ENCODE peak calls at places on chromosomes 2 and 18, in four cellular contexts. One of them, this sample, is unnamed.

GRCh38 chr2:185130685-185131084 is 532.4 kb downstream of the ZNF804A start:
- DNase-seq in neuronal stem cell: no peak
- DNase-seq in trophoblast cell: no peak
- DNase-seq in H9: no peak
- DNase-seq in this sample: peak

GRCh38 chr2:158518083-158518482 is 61.3 kb downstream of the PKP4 start:
- DNase-seq in neuronal stem cell: no peak
- DNase-seq in trophoblast cell: peak
- DNase-seq in H9: no peak
- DNase-seq in this sample: peak

GRCh38 chr18:79529991-79530390 is 134.3 kb downstream of the NFATC1 start:
- DNase-seq in neuronal stem cell: no peak
- DNase-seq in trophoblast cell: no peak
- DNase-seq in H9: no peak
- DNase-seq in this sample: no peak

GRCh38 chr2:241225545-241225944 is 37.1 kb downstream of the ANO7 start:
- DNase-seq in neuronal stem cell: no peak
- DNase-seq in trophoblast cell: peak
- DNase-seq in H9: no peak
- DNase-seq in this sample: no peak

GRCh38 chr2:207370646-207371045 is 159.1 kb upstream of the CREB1 start:
- DNase-seq in neuronal stem cell: no peak
- DNase-seq in trophoblast cell: no peak
- DNase-seq in H9: no peak
- DNase-seq in this sample: no peak

GRCh38 chr2:225122582-225123486 is 80.6 kb upstream of the DOCK10 start:
- DNase-seq in neuronal stem cell: no peak
- DNase-seq in trophoblast cell: peak
- DNase-seq in H9: no peak
- DNase-seq in this sample: peak

GRCh38 chr2:74954500-74954874 is 4.0 kb upstream of the POLE4 start:
- DNase-seq in neuronal stem cell: no peak
- DNase-seq in trophoblast cell: no peak
- DNase-seq in H9: no peak
- DNase-seq in this sample: no peak

GRCh38 chr2:88658318-88658717 is 31.1 kb upstream of the EIF2AK3 start:
- DNase-seq in neuronal stem cell: no peak
- DNase-seq in trophoblast cell: peak
- DNase-seq in H9: no peak
- DNase-seq in this sample: peak

GRCh38 chr2:157420771-157421323 is 23.0 kb downstream of the CYTIP start:
- DNase-seq in neuronal stem cell: no peak
- DNase-seq in trophoblast cell: peak
- DNase-seq in H9: no peak
- DNase-seq in this sample: peak

GRCh38 chr2:199459286-199460100 is 1.8 kb upstream of the SATB2 start:
- DNase-seq in neuronal stem cell: peak
- DNase-seq in trophoblast cell: peak
- DNase-seq in H9: peak
- DNase-seq in this sample: peak

GRCh38 chr2:10220516-10221391 is 82.0 kb upstream of the HPCAL1 start:
- DNase-seq in neuronal stem cell: no peak
- DNase-seq in trophoblast cell: peak
- DNase-seq in H9: no peak
- DNase-seq in this sample: peak

GRCh38 chr2:155525194-155525593 is 807.3 kb downstream of the NR4A2 start:
- DNase-seq in neuronal stem cell: no peak
- DNase-seq in trophoblast cell: no peak
- DNase-seq in H9: no peak
- DNase-seq in this sample: no peak

GRCh38 chr2:26008851-26009566 is 24.9 kb upstream of the RAB10 start:
- DNase-seq in neuronal stem cell: no peak
- DNase-seq in trophoblast cell: peak
- DNase-seq in H9: no peak
- DNase-seq in this sample: peak

GRCh38 chr2:36338827-36339145 is 16.8 kb upstream of the CRIM1 start:
- DNase-seq in neuronal stem cell: no peak
- DNase-seq in trophoblast cell: peak
- DNase-seq in H9: no peak
- DNase-seq in this sample: peak

GRCh38 chr18:22427797-22428549 is 10.3 kb upstream of the CTAGE1 start:
- DNase-seq in neuronal stem cell: no peak
- DNase-seq in trophoblast cell: no peak
- DNase-seq in H9: no peak
- DNase-seq in this sample: no peak

GRCh38 chr2:120961396-120961795 is 225.7 kb downstream of the GLI2 start:
- DNase-seq in neuronal stem cell: no peak
- DNase-seq in trophoblast cell: no peak
- DNase-seq in H9: no peak
- DNase-seq in this sample: no peak

GRCh38 chr18:51321696-51322095 is 124.2 kb upstream of the MEX3C start:
- DNase-seq in neuronal stem cell: no peak
- DNase-seq in trophoblast cell: peak
- DNase-seq in H9: no peak
- DNase-seq in this sample: no peak

GRCh38 chr2:233041722-233042323 is 9.4 kb downstream of the NEU2 start:
- DNase-seq in neuronal stem cell: no peak
- DNase-seq in trophoblast cell: no peak
- DNase-seq in H9: no peak
- DNase-seq in this sample: no peak

GRCh38 chr2:181581534-181581933 is 75.4 kb downstream of the CERKL start:
- DNase-seq in neuronal stem cell: no peak
- DNase-seq in trophoblast cell: peak
- DNase-seq in H9: peak
- DNase-seq in this sample: no peak

GRCh38 chr2:192314800-192315481 is 120.2 kb upstream of the TMEFF2 start:
- DNase-seq in neuronal stem cell: no peak
- DNase-seq in trophoblast cell: no peak
- DNase-seq in H9: no peak
- DNase-seq in this sample: no peak

GRCh38 chr2:8260213-8260612 is 421.6 kb upstream of the ID2 start:
- DNase-seq in neuronal stem cell: no peak
- DNase-seq in trophoblast cell: no peak
- DNase-seq in H9: no peak
- DNase-seq in this sample: no peak

GRCh38 chr2:161166538-161167409 is 6.5 kb downstream of the TANK start:
- DNase-seq in neuronal stem cell: no peak
- DNase-seq in trophoblast cell: no peak
- DNase-seq in H9: no peak
- DNase-seq in this sample: no peak

GRCh38 chr18:12376034-12376717 is 851 bp downstream of the AFG3L2 start:
- DNase-seq in neuronal stem cell: no peak
- DNase-seq in trophoblast cell: peak
- DNase-seq in H9: no peak
- DNase-seq in this sample: peak

GRCh38 chr18:2848145-2848878 is 1.5 kb downstream of the EMILIN2 start:
- DNase-seq in neuronal stem cell: peak
- DNase-seq in trophoblast cell: no peak
- DNase-seq in H9: no peak
- DNase-seq in this sample: peak

GRCh38 chr18:35982404-35983114 is 10.1 kb downstream of the RMP24 start:
- DNase-seq in neuronal stem cell: no peak
- DNase-seq in trophoblast cell: no peak
- DNase-seq in H9: no peak
- DNase-seq in this sample: peak

GRCh38 chr2:103959174-103960125 is 894.5 kb upstream of the POU3F3 start:
- DNase-seq in neuronal stem cell: peak
- DNase-seq in trophoblast cell: peak
- DNase-seq in H9: peak
- DNase-seq in this sample: no peak

GRCh38 chr18:57438669-57439616 is 3.8 kb downstream of the ONECUT2 start:
- DNase-seq in neuronal stem cell: peak
- DNase-seq in trophoblast cell: no peak
- DNase-seq in H9: no peak
- DNase-seq in this sample: no peak

GRCh38 chr2:98515571-98515927 is 70.9 kb downstream of the INPP4A start:
- DNase-seq in neuronal stem cell: no peak
- DNase-seq in trophoblast cell: no peak
- DNase-seq in H9: no peak
- DNase-seq in this sample: no peak

GRCh38 chr2:236375973-236376476 is 111.8 kb upstream of the ASB18 start:
- DNase-seq in neuronal stem cell: no peak
- DNase-seq in trophoblast cell: peak
- DNase-seq in H9: no peak
- DNase-seq in this sample: no peak

GRCh38 chr2:130387804-130388203 is 31.9 kb downstream of the PTPN18 start:
- DNase-seq in neuronal stem cell: no peak
- DNase-seq in trophoblast cell: no peak
- DNase-seq in H9: no peak
- DNase-seq in this sample: no peak

GRCh38 chr2:157777425-157777824 is 98.7 kb downstream of the ACVR1 start:
- DNase-seq in neuronal stem cell: no peak
- DNase-seq in trophoblast cell: peak
- DNase-seq in H9: no peak
- DNase-seq in this sample: peak

DNA sequence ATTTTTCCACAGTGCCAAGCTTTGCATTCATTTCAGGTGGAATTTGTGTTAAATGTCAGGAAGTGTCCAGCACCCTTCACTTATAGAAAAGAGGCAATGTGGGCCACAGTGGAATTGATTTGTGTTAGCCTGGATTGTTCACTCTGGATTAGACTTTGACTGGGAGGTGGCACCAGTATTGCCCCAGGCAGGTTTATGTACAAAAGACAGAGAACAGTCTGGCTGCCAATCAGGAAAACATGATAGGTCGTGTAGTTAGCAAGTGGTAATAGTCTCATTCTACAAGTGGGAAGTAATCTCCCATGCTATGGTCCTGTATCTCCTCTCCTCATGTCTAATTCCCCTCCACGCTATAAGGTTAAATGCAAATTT is 45.6 kb downstream of the RAB27B start:
- DNase-seq in neuronal stem cell: no peak
- DNase-seq in trophoblast cell: no peak
- DNase-seq in H9: no peak
- DNase-seq in this sample: no peak
- H2AFZ ChIP-seq in neuronal stem cell: no peak
- H2AFZ ChIP-seq in trophoblast cell: no peak
- H2AFZ ChIP-seq in H9: no peak
- H2AFZ ChIP-seq in this sample: no peak

DNA sequence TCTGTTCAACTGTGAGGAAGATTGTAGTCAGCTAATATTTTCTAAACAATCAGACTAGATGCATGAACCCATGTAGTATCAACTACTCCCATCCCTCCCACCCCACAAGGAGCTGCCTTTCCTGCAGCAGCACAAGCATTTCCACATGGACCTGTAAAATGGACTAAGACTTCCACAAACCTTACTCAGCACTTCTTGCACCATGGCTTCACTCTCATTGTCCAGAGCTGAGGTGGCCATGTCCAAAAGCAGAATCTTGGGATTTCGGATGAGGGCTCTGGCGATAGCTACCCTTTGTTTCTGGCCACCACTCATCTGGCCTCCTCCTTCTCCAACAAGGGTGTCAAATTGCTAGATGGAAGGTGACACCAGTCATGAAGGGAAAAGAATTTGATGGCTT is 61.3 kb downstream of the ABCB11 start:
- DNase-seq in neuronal stem cell: no peak
- DNase-seq in trophoblast cell: no peak
- DNase-seq in H9: no peak
- DNase-seq in this sample: no peak
- H2BK12ac ChIP-seq in neuronal stem cell: no peak
- H2BK12ac ChIP-seq in trophoblast cell: no peak
- H2BK12ac ChIP-seq in H9: no peak
- H2BK12ac ChIP-seq in this sample: no peak

GRCh38 chr18:76167440-76167839 is 327.6 kb downstream of the ZNF516 start:
- DNase-seq in neuronal stem cell: no peak
- DNase-seq in trophoblast cell: no peak
- DNase-seq in H9: no peak
- DNase-seq in this sample: no peak
- H2AFZ ChIP-seq in neuronal stem cell: no peak
- H2AFZ ChIP-seq in trophoblast cell: no peak
- H2AFZ ChIP-seq in H9: no peak
- H2AFZ ChIP-seq in this sample: no peak

GRCh38 chr2:1654696-1655374 is 89.5 kb downstream of the PXDN start:
- DNase-seq in neuronal stem cell: no peak
- DNase-seq in trophoblast cell: no peak
- DNase-seq in H9: peak
- DNase-seq in this sample: no peak
- H2BK12ac ChIP-seq in neuronal stem cell: no peak
- H2BK12ac ChIP-seq in trophoblast cell: no peak
- H2BK12ac ChIP-seq in H9: no peak
- H2BK12ac ChIP-seq in this sample: no peak

This sample was measured in mesenchymal stem cell.